ENCODE peak calls at places on chromosomes 4 and X, in nine cellular contexts. K, P, G, W, Z, E, J, H and R are unnamed samples.

GRCh38 chr4:27276322-27277073 is 415.9 kb downstream of the STIM2 start:
- DNase-seq in E (no peak), G (no peak), Z (no peak), J (no peak), H (no peak), W (no peak), P (no peak), K (no peak), R (no peak)

GRCh38 chrX:19602866-19603620 is 87.7 kb upstream of the MAP3K15 start:
- DNase-seq in E (no peak), J (no peak), G (no peak), Z (no peak), W (peak), H (no peak), K (no peak), P (no peak), R (no peak)

GRCh38 chrX:8237718-8238117 is 66.7 kb upstream of the VCX2 start:
- DNase-seq in G (no peak), P (no peak), Z (no peak), E (no peak), H (no peak), W (no peak), K (no peak), J (no peak), R (no peak)

GRCh38 chrX:23908219-23909003 is 605 bp downstream of the CXorf58 start:
- DNase-seq in H (no peak), W (no peak), P (no peak), G (no peak), J (no peak), E (no peak), K (no peak), Z (no peak), R (no peak)

GRCh38 chrX:43743100-43743822 is 87.2 kb downstream of the MAOA start:
- DNase-seq in P (no peak), W (no peak), H (no peak), J (no peak), G (no peak), Z (no peak), K (no peak), E (no peak), R (no peak)

GRCh38 chr4:89661490-89661889 is 175.5 kb downstream of the SNCA start:
- DNase-seq in E (no peak), Z (no peak), P (no peak), H (no peak), J (no peak), G (no peak), K (no peak), W (peak), R (no peak)

GRCh38 chr4:1551211-1551610 is 132.9 kb downstream of the FAM53A start:
- DNase-seq in E (no peak), P (no peak), Z (no peak), G (no peak), K (no peak), H (no peak), W (no peak), J (no peak), R (peak)

GRCh38 chrX:53321216-53321942 is 40.0 kb upstream of the IQSEC2 start:
- DNase-seq in E (no peak), H (no peak), J (no peak), W (no peak), P (no peak), G (peak), K (no peak), Z (no peak), R (no peak)

GRCh38 chr4:89528525-89529133 is 221.0 kb upstream of the GPRIN3 start:
- DNase-seq in Z (no peak), J (no peak), W (no peak), E (no peak), K (no peak), H (no peak), G (no peak), P (no peak), R (no peak)

GRCh38 chr4:159358226-159358625 is 255.3 kb downstream of the RAPGEF2 start:
- DNase-seq in E (no peak), Z (no peak), G (no peak), H (no peak), W (peak), K (peak), J (no peak), P (no peak), R (no peak)

GRCh38 chr4:120838784-120839183 is 83.7 kb downstream of the PRDM5 start:
- DNase-seq in Z (no peak), G (no peak), E (no peak), H (no peak), W (no peak), J (no peak), P (no peak), K (no peak), R (no peak)

GRCh38 chrX:40012039-40012799 is 85.5 kb downstream of the BCOR start:
- DNase-seq in P (peak), H (peak), G (peak), Z (peak), K (no peak), E (no peak), W (peak), J (peak), R (no peak)

GRCh38 chr4:39181905-39182638 is at the start of gene WDR19:
- DNase-seq in J (peak), G (peak), E (peak), W (peak), P (peak), H (peak), Z (peak), K (peak), R (peak)
- TF ChIP-seq CTCF in J (peak), G (peak), E (peak), W (peak), P (peak), H (peak), Z (peak), K (no peak), R (peak)

DNA sequence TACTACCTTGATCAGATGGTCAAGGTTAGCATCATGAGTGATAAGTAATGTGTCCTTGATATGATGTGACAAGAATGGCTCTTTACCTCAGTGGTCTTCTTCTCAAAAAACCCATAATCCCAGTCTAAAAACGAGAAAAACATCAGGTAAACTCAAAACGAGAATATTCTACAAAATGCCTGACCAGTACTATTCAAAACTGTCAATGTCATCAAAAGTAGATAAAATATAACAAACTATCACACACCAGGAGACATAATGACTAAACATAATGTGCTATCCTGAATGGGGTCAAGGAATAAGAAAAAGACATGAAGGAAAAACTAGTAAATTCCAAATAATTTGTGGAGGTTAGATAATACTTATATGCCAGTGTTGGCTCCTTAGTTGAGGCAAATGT is 85.2 kb upstream of the PDHA2 start:
- DNase-seq in E (no peak), Z (no peak), J (no peak), P (no peak), K (no peak), G (no peak), H (no peak), W (no peak), R (no peak)
- TF ChIP-seq CTCF in E (no peak), Z (no peak), J (no peak), P (no peak), K (no peak), G (no peak), H (no peak), W (no peak), R (no peak)

DNA sequence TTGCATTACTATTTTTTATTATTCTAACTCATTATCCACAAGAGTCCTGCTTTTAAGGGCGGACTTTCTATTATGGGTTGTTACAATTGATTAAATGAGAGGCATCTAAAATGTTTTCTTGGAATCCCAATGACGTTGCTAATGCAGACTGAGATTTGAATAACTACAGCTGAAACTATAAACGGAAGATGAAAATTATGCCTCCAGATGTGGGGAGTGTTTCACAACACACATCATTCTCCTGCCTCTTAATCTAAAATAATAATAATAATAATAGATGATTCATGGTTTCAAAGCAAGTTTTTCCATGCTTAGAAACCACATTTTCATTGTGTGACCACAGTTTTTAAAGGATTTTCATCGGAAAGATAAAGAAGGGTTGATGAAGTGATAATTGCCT is 306.9 kb upstream of the CPEB2 start:
- DNase-seq in Z (no peak), K (no peak), H (no peak), P (no peak), J (no peak), W (peak), E (no peak), G (no peak), R (no peak)
- TF ChIP-seq CTCF in Z (no peak), K (no peak), H (no peak), P (no peak), J (no peak), W (no peak), E (no peak), G (no peak), R (no peak)

DNA sequence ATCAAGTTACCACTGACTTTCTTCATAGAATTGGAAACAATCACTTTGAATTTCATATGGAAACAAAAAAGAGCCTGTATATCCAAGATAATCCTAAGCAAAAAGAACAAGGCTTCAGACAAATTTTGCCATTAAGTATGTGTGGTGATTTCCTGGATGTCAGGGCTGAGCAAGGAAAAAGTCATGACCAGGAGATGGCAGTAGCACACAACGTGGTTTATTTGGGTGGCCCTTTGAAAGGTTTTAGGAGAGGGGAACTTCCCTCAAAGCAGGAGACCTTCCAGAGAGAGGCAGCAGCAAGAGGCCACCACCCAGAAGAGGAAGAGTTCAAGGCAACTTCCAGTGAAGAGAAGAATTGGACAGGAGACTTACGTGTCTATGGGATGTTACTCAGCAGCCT is 18.1 kb upstream of the ZXDB start:
- DNase-seq in P (no peak), G (no peak), Z (no peak), J (no peak), W (peak), K (no peak), E (no peak), H (no peak), R (no peak)
- TF ChIP-seq CTCF in P (no peak), G (no peak), Z (peak), J (no peak), W (peak), K (no peak), E (peak), H (no peak), R (peak)